ENCODE peak calls at places on chromosomes 13 and 19, in seven cellular contexts. F is NCI-H2081, Z is activated T-helper 1 cell treated with Interleukin-2 at 50 U/mL for 16 hours, W is HT-29, I is choroid plexus epithelial cell, A is OCI-M1, B is GF-D8. P is an unnamed sample.

GRCh38 chr13:110396476-110396875 is 89.4 kb downstream of the COL4A2 start:
- DNase-seq in B (no peak), A (no peak), F (no peak), I (no peak), W (no peak), Z (no peak), P (no peak)

GRCh38 chr13:105410602-105411001 is 1124.9 kb downstream of the EFNB2 start:
- DNase-seq in W (peak), I (peak), B (no peak), Z (no peak), A (peak), F (no peak), P (peak)

GRCh38 chr13:31250435-31250834 is 50.7 kb downstream of the B3GLCT start:
- DNase-seq in I (no peak), F (no peak), Z (no peak), W (peak), A (no peak), B (no peak), P (no peak)

GRCh38 chr13:111485491-111486250 is 165.2 kb downstream of the TEX29 start:
- DNase-seq in A (no peak), W (no peak), F (no peak), Z (no peak), B (no peak), I (no peak), P (no peak)

GRCh38 chr13:109154546-109154945 is 525.1 kb downstream of the MYO16 start:
- DNase-seq in B (no peak), A (no peak), W (no peak), I (peak), F (no peak), Z (no peak), P (no peak)

GRCh38 chr19:54937926-54938325 is 9.4 kb downstream of the NLRP7 start:
- DNase-seq in W (no peak), B (no peak), Z (no peak), A (no peak), F (no peak), I (no peak), P (no peak)

GRCh38 chr13:108705031-108705430 is 75.6 kb downstream of the MYO16 start:
- DNase-seq in Z (no peak), A (no peak), I (no peak), B (no peak), W (peak), F (no peak), P (no peak)

GRCh38 chr13:48891586-48891985 is 84.1 kb upstream of the FNDC3A start:
- DNase-seq in I (peak), B (no peak), A (no peak), F (no peak), Z (no peak), W (no peak), P (peak)

GRCh38 chr13:111031531-111031961 is 83.6 kb upstream of the ARHGEF7 start:
- DNase-seq in I (peak), F (no peak), W (peak), A (no peak), Z (no peak), B (no peak), P (peak)